ENCODE peak calls at places on chromosomes 2 and 18, in five cellular contexts. Q is NT2/D1, R is HepG2, Z is H1, B is GM12878. H is an unnamed sample.

GRCh38 chr2:59584958-59585357 is 968.5 kb downstream of the BCL11A start:
- DNase-seq in B (no peak), Z (peak; percentile 59), R (peak; percentile 6), Q (peak; percentile 50), H (peak; percentile 16)

GRCh38 chr2:68909793-68910674 is 38.8 kb upstream of the BMP10 start:
- DNase-seq in R (peak; percentile 58), Z (no peak), Q (peak; percentile 81), B (peak; percentile 40), H (peak; percentile 66)

GRCh38 chr2:221590861-221591260 is 18.8 kb upstream of the EPHA4 start:
- DNase-seq in B (no peak), R (no peak), Z (no peak), Q (no peak), H (no peak)

GRCh38 chr2:162342841-162343240 is 1.1 kb upstream of the GCA start:
- DNase-seq in B (no peak), R (no peak), Z (no peak), Q (no peak), H (no peak)

GRCh38 chr2:55618649-55619055 is 1.2 kb upstream of the PPP4R3B start:
- DNase-seq in R (peak; percentile 73), Q (peak; percentile 15), B (no peak), Z (no peak), H (peak; percentile 65)

GRCh38 chr2:119491776-119492525 is 32.3 kb downstream of the SCTR start:
- DNase-seq in Z (no peak), B (no peak), Q (peak; percentile 66), R (peak; percentile 91), H (peak; percentile 17)

GRCh38 chr2:172087191-172087779 is 2.0 kb downstream of the DLX1 start:
- DNase-seq in B (no peak), Q (no peak), Z (no peak), R (no peak), H (no peak)

GRCh38 chr2:166419616-166419934 is 43.8 kb upstream of the SCN9A start:
- DNase-seq in B (no peak), R (peak; percentile 60), Q (peak; percentile 1), Z (no peak), H (no peak)

GRCh38 chr2:98308532-98308931 is 37.7 kb upstream of the CNGA3 start:
- DNase-seq in Z (no peak), Q (no peak), R (no peak), B (no peak), H (no peak)

GRCh38 chr2:41782306-41783158 is 265.3 kb upstream of the PKDCC start:
- DNase-seq in Q (peak; percentile 46), R (peak; percentile 41), B (peak; percentile 15), Z (no peak), H (peak; percentile 52)

GRCh38 chr2:219369447-219369861 is 18.3 kb downstream of the DNPEP start:
- DNase-seq in Q (no peak), B (no peak), Z (no peak), R (no peak), H (no peak)

GRCh38 chr2:84963692-84964405 is 7.1 kb upstream of the KCMF1 start:
- DNase-seq in B (no peak), R (peak; percentile 99), Q (no peak), Z (no peak), H (no peak)

GRCh38 chr18:36265035-36265434 is 32.5 kb upstream of the FHOD3 start:
- DNase-seq in Z (no peak), B (no peak), Q (no peak), R (no peak), H (no peak)

GRCh38 chr2:129794116-129794515 is 185.3 kb upstream of the RAB6C start:
- DNase-seq in Z (no peak), B (no peak), Q (no peak), R (no peak), H (no peak)

GRCh38 chr2:50751255-50752069 is 280.5 kb downstream of the NRXN1 start:
- DNase-seq in Z (no peak), B (no peak), R (no peak), Q (no peak), H (no peak)

GRCh38 chr18:10768221-10768620 is 242.4 kb downstream of the NAPG start:
- DNase-seq in R (no peak), B (no peak), Q (no peak), Z (no peak), H (no peak)

GRCh38 chr2:126894585-126895182 is 4.0 kb upstream of the TEX51 start:
- DNase-seq in B (no peak), R (no peak), Z (no peak), Q (no peak), H (no peak)

GRCh38 chr2:223929575-223930001 is 15.5 kb downstream of the WDFY1 start:
- DNase-seq in Q (no peak), Z (no peak), B (no peak), R (peak; percentile 64), H (no peak)

GRCh38 chr18:10023853-10024638 is 110.2 kb downstream of the VAPA start:
- DNase-seq in Z (no peak), Q (no peak), R (no peak), B (no peak), H (no peak)

GRCh38 chr18:13276530-13277520 is 58.3 kb downstream of the LDLRAD4 start:
- DNase-seq in R (no peak), Z (no peak), B (no peak), Q (no peak), H (no peak)

GRCh38 chr2:126946323-126947089 is 47.8 kb downstream of the TEX51 start:
- DNase-seq in B (no peak), Q (no peak), Z (no peak), R (no peak), H (no peak)

GRCh38 chr2:219497495-219498279 is 1.0 kb upstream of the GMPPA start:
- DNase-seq in R (peak; percentile 38), B (no peak), Z (no peak), Q (no peak), H (peak; percentile 33)

GRCh38 chr18:53268455-53268854 is 928.5 kb downstream of the DCC start:
- DNase-seq in R (no peak), Q (no peak), Z (no peak), B (no peak), H (no peak)

GRCh38 chr18:44723973-44724778 is 43.5 kb downstream of the SETBP1 start:
- DNase-seq in Q (no peak), B (no peak), Z (no peak), R (no peak), H (no peak)

GRCh38 chr2:12585784-12586183 is 131.0 kb upstream of the TRIB2 start:
- DNase-seq in R (no peak), B (no peak), Q (no peak), Z (no peak), H (no peak)

GRCh38 chr2:141933226-141933625 is 197.6 kb downstream of the LRP1B start:
- DNase-seq in Q (no peak), Z (no peak), B (no peak), R (no peak), H (no peak)

GRCh38 chr2:27622921-27623384 is 5.9 kb downstream of the CCDC121 start:
- DNase-seq in Q (peak; percentile 74), R (no peak), B (no peak), Z (no peak), H (no peak)

GRCh38 chr2:46812381-46813024 is 103.1 kb downstream of the MCFD2 start:
- DNase-seq in Q (no peak), R (no peak), Z (no peak), B (no peak), H (peak; percentile 5)

DNA sequence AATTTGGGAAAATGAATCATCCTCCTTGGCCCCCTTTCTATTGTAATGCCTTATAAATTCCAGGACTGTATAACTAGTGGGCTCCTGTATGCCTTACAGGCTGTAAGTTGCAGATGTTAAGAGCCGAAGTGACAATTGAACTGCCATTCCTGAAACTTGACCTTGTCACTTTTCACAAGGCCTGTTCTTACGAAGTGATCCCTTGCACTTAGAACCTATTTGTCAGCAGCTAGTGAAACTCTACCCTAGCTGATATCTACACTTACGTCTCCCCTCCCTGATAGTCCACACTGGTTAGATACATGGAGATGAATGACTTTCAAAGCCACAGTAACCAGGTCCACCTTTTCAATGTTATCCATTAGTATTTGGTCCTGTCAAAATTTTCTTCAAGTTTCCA is 104.7 kb downstream of the IRS1 start:
- DNase-seq in R (no peak), Z (no peak), B (no peak), Q (no peak), H (no peak)
- TF ChIP-seq SUZ12 in R (no peak), Z (no peak), B (no peak), Q (no peak), H (no peak)

GRCh38 chr2:240420206-240420899 is 15.1 kb upstream of the GPC1 start:
- DNase-seq in Z (no peak), Q (no peak), B (no peak), R (no peak), H (no peak)
- TF ChIP-seq SUZ12 in Z (no peak), Q (no peak), B (no peak), R (no peak), H (no peak)

GRCh38 chr2:230938516-230939065 is 13.5 kb upstream of the GPR55 start:
- DNase-seq in R (no peak), Z (no peak), B (no peak), Q (no peak), H (no peak)

GRCh38 chr2:230939066-230939591 is 14.1 kb upstream of the GPR55 start:
- DNase-seq in B (no peak), Z (no peak), Q (no peak), R (no peak), H (no peak)

GRCh38 chr2:230941202-230942180 is 16.4 kb upstream of the GPR55 start:
- DNase-seq in Q (no peak), Z (no peak), R (no peak), B (no peak), H (no peak)

GRCh38 chr2:230939691-230940475 is 14.8 kb upstream of the GPR55 start:
- DNase-seq in Q (no peak), R (no peak), B (no peak), Z (no peak), H (no peak)

GRCh38 chr2:230940476-230940815 is 15.4 kb upstream of the GPR55 start:
- DNase-seq in R (no peak), Q (no peak), B (no peak), Z (no peak), H (no peak)
- TF ChIP-seq SUZ12 in R (no peak), Q (no peak), B (no peak), Z (no peak), H (no peak)

GRCh38 chr2:3651686-3652516 is 6.1 kb upstream of the ALLC start:
- DNase-seq in Z (peak; percentile 70), B (peak; percentile 60), R (peak; percentile 92), Q (peak; percentile 44), H (no peak)

GRCh38 chr2:3654031-3654430 is 4.0 kb upstream of the ALLC start:
- DNase-seq in Z (no peak), R (no peak), Q (no peak), B (no peak), H (no peak)

GRCh38 chr2:3654464-3655225 is 3.4 kb upstream of the ALLC start:
- DNase-seq in Q (no peak), B (no peak), R (no peak), Z (no peak), H (no peak)

GRCh38 chr2:3650140-3650944 is 7.7 kb upstream of the ALLC start:
- DNase-seq in Z (no peak), Q (no peak), R (no peak), B (no peak), H (no peak)

GRCh38 chr2:3652896-3653625 is 4.9 kb upstream of the ALLC start:
- DNase-seq in Q (no peak), B (no peak), R (no peak), Z (no peak), H (no peak)
- TF ChIP-seq SUZ12 in Q (no peak), B (no peak), R (no peak), Z (no peak), H (no peak)